ENCODE peak calls at places on chromosome 10, in four cellular contexts. One of them, this sample, is unnamed.

GRCh38 chr10:12684784-12685183 is 316.7 kb downstream of the CCDC3 start:
- DNase-seq in K562: no peak
- DNase-seq in GM12878: no peak
- DNase-seq in H1: no peak
- DNase-seq in this sample: no peak

GRCh38 chr10:77869626-77870420 is 56.7 kb downstream of the DLG5 start:
- DNase-seq in K562: no peak
- DNase-seq in GM12878: no peak
- DNase-seq in H1: no peak
- DNase-seq in this sample: no peak

GRCh38 chr10:95785942-95786669 is 30.1 kb downstream of the ENTPD1 start:
- DNase-seq in K562: no peak
- DNase-seq in GM12878: peak
- DNase-seq in H1: no peak
- DNase-seq in this sample: no peak

GRCh38 chr10:3429651-3430050 is 257.1 kb upstream of the PITRM1 start:
- DNase-seq in K562: no peak
- DNase-seq in GM12878: no peak
- DNase-seq in H1: no peak
- DNase-seq in this sample: no peak

GRCh38 chr10:8556321-8556720 is 501.8 kb downstream of the GATA3 start:
- DNase-seq in K562: no peak
- DNase-seq in GM12878: no peak
- DNase-seq in H1: no peak
- DNase-seq in this sample: no peak

GRCh38 chr10:50461834-50462233 is 161.9 kb downstream of the SGMS1 start:
- DNase-seq in K562: no peak
- DNase-seq in GM12878: no peak
- DNase-seq in H1: no peak
- DNase-seq in this sample: no peak

GRCh38 chr10:24900888-24901685 is 51.3 kb downstream of the PRTFDC1 start:
- DNase-seq in K562: no peak
- DNase-seq in GM12878: peak
- DNase-seq in H1: no peak
- DNase-seq in this sample: no peak

GRCh38 chr10:125102216-125102615 is 58.1 kb downstream of the CTBP2 start:
- DNase-seq in K562: no peak
- DNase-seq in GM12878: no peak
- DNase-seq in H1: no peak
- DNase-seq in this sample: no peak

GRCh38 chr10:84743483-84743882 is 415.1 kb downstream of the CCSER2 start:
- DNase-seq in K562: no peak
- DNase-seq in GM12878: no peak
- DNase-seq in H1: no peak
- DNase-seq in this sample: no peak

GRCh38 chr10:16989826-16990293 is 139.8 kb downstream of the CUBN start:
- DNase-seq in K562: no peak
- DNase-seq in GM12878: no peak
- DNase-seq in H1: peak
- DNase-seq in this sample: no peak

GRCh38 chr10:76301950-76302349 is 870.5 kb downstream of the LRMDA start:
- DNase-seq in K562: no peak
- DNase-seq in GM12878: no peak
- DNase-seq in H1: no peak
- DNase-seq in this sample: no peak

GRCh38 chr10:114897593-114897992 is 40.4 kb upstream of the TRUB1 start:
- DNase-seq in K562: no peak
- DNase-seq in GM12878: no peak
- DNase-seq in H1: no peak
- DNase-seq in this sample: no peak

GRCh38 chr10:132554991-132555647 is 17.5 kb downstream of the INPP5A start:
- DNase-seq in K562: peak
- DNase-seq in GM12878: no peak
- DNase-seq in H1: no peak
- DNase-seq in this sample: no peak

GRCh38 chr10:126425051-126425450 is 36.8 kb upstream of the ADAM12 start:
- DNase-seq in K562: no peak
- DNase-seq in GM12878: no peak
- DNase-seq in H1: no peak
- DNase-seq in this sample: no peak

GRCh38 chr10:28202941-28203352 is 99.9 kb downstream of the MPP7 start:
- DNase-seq in K562: no peak
- DNase-seq in GM12878: no peak
- DNase-seq in H1: no peak
- DNase-seq in this sample: no peak

GRCh38 chr10:116111483-116112095 is 161.4 kb downstream of the GFRA1 start:
- DNase-seq in K562: no peak
- DNase-seq in GM12878: no peak
- DNase-seq in H1: no peak
- DNase-seq in this sample: no peak

GRCh38 chr10:114767589-114768393 is 53.8 kb upstream of the FHIP2A start:
- DNase-seq in K562: no peak
- DNase-seq in GM12878: no peak
- DNase-seq in H1: peak
- DNase-seq in this sample: peak

GRCh38 chr10:49091450-49092210 is 23.7 kb downstream of the VSTM4 start:
- DNase-seq in K562: no peak
- DNase-seq in GM12878: no peak
- DNase-seq in H1: no peak
- DNase-seq in this sample: no peak

GRCh38 chr10:21173964-21174669 is 277.0 kb upstream of the NEBL start:
- DNase-seq in K562: peak
- DNase-seq in GM12878: no peak
- DNase-seq in H1: peak
- DNase-seq in this sample: peak

GRCh38 chr10:34816067-34817002 is 1.2 kb upstream of the PARD3 start:
- DNase-seq in K562: no peak
- DNase-seq in GM12878: no peak
- DNase-seq in H1: no peak
- DNase-seq in this sample: peak

GRCh38 chr10:115936926-115937755 is 335.9 kb downstream of the GFRA1 start:
- DNase-seq in K562: no peak
- DNase-seq in GM12878: no peak
- DNase-seq in H1: no peak
- DNase-seq in this sample: no peak

GRCh38 chr10:77756319-77757232 is 119.0 kb upstream of the KCNMA1 start:
- DNase-seq in K562: peak
- DNase-seq in GM12878: no peak
- DNase-seq in H1: peak
- DNase-seq in this sample: peak

GRCh38 chr10:48519731-48520506 is 85.0 kb downstream of the ARHGAP22 start:
- DNase-seq in K562: no peak
- DNase-seq in GM12878: no peak
- DNase-seq in H1: peak
- DNase-seq in this sample: no peak

GRCh38 chr10:26540601-26541000 is 102.5 kb downstream of the APBB1IP start:
- DNase-seq in K562: no peak
- DNase-seq in GM12878: peak
- DNase-seq in H1: no peak
- DNase-seq in this sample: no peak

GRCh38 chr10:33377658-33378025 is 43.2 kb upstream of the NRP1 start:
- DNase-seq in K562: no peak
- DNase-seq in GM12878: no peak
- DNase-seq in H1: no peak
- DNase-seq in this sample: no peak

GRCh38 chr10:13105184-13105583 is 5.2 kb downstream of the OPTN start:
- DNase-seq in K562: no peak
- DNase-seq in GM12878: no peak
- DNase-seq in H1: no peak
- DNase-seq in this sample: no peak

GRCh38 chr10:78065616-78066410 is 32.1 kb downstream of the RPS24 start:
- DNase-seq in K562: no peak
- DNase-seq in GM12878: no peak
- DNase-seq in H1: no peak
- DNase-seq in this sample: no peak

GRCh38 chr10:71756441-71757191 is 16.7 kb downstream of the VSIR start:
- DNase-seq in K562: no peak
- DNase-seq in GM12878: no peak
- DNase-seq in H1: no peak
- DNase-seq in this sample: no peak

GRCh38 chr10:50653142-50653541 is 29.4 kb upstream of the SGMS1 start:
- DNase-seq in K562: peak
- DNase-seq in GM12878: no peak
- DNase-seq in H1: no peak
- DNase-seq in this sample: peak

GRCh38 chr10:30558411-30558810 is 71.1 kb downstream of the LYZL2 start:
- DNase-seq in K562: peak
- DNase-seq in GM12878: no peak
- DNase-seq in H1: no peak
- DNase-seq in this sample: no peak

GRCh38 chr10:90363799-90364483 is 493.9 kb downstream of the HTR7 start:
- DNase-seq in K562: no peak
- DNase-seq in GM12878: no peak
- DNase-seq in H1: no peak
- DNase-seq in this sample: no peak

GRCh38 chr10:103284170-103284569 is 7.2 kb downstream of the INA start:
- DNase-seq in K562: no peak
- DNase-seq in GM12878: no peak
- DNase-seq in H1: no peak
- DNase-seq in this sample: no peak

GRCh38 chr10:116654816-116655215 is 34.1 kb downstream of the PNLIPRP2 start:
- DNase-seq in K562: no peak
- DNase-seq in GM12878: no peak
- DNase-seq in H1: no peak
- DNase-seq in this sample: peak

GRCh38 chr10:123093489-123093888 is 42.3 kb upstream of the HMX3 start:
- DNase-seq in K562: no peak
- DNase-seq in GM12878: no peak
- DNase-seq in H1: no peak
- DNase-seq in this sample: no peak

GRCh38 chr10:8311526-8312070 is 257.1 kb downstream of the GATA3 start:
- DNase-seq in K562: no peak
- DNase-seq in GM12878: no peak
- DNase-seq in H1: no peak
- DNase-seq in this sample: no peak

GRCh38 chr10:118471863-118472262 is 123.6 kb downstream of the PRLHR start:
- DNase-seq in K562: no peak
- DNase-seq in GM12878: no peak
- DNase-seq in H1: no peak
- DNase-seq in this sample: no peak
- TF ChIP-seq NRF1 in K562: no peak
- TF ChIP-seq NRF1 in GM12878: no peak
- TF ChIP-seq NRF1 in H1: no peak
- TF ChIP-seq NRF1 in this sample: no peak

GRCh38 chr10:44878704-44879530 is 32.2 kb upstream of the TMEM72 start:
- DNase-seq in K562: peak
- DNase-seq in GM12878: no peak
- DNase-seq in H1: peak
- DNase-seq in this sample: peak
- TF ChIP-seq NRF1 in K562: peak
- TF ChIP-seq NRF1 in GM12878: peak
- TF ChIP-seq NRF1 in H1: peak
- TF ChIP-seq NRF1 in this sample: peak

GRCh38 chr10:46544989-46545791 is 11.3 kb downstream of the GPRIN2 start:
- DNase-seq in K562: peak
- DNase-seq in GM12878: no peak
- DNase-seq in H1: no peak
- DNase-seq in this sample: peak
- TF ChIP-seq NRF1 in K562: no peak
- TF ChIP-seq NRF1 in GM12878: no peak
- TF ChIP-seq NRF1 in H1: no peak
- TF ChIP-seq NRF1 in this sample: no peak

GRCh38 chr10:102132193-102132562 is 662 bp upstream of the PPRC1 start:
- DNase-seq in K562: no peak
- DNase-seq in GM12878: no peak
- DNase-seq in H1: no peak
- DNase-seq in this sample: no peak
- TF ChIP-seq NRF1 in K562: no peak
- TF ChIP-seq NRF1 in GM12878: no peak
- TF ChIP-seq NRF1 in H1: no peak
- TF ChIP-seq NRF1 in this sample: no peak

GRCh38 chr10:87534173-87534858 is 29.6 kb downstream of the MINPP1 start:
- DNase-seq in K562: no peak
- DNase-seq in GM12878: peak
- DNase-seq in H1: no peak
- DNase-seq in this sample: no peak
- TF ChIP-seq NRF1 in K562: no peak
- TF ChIP-seq NRF1 in GM12878: no peak
- TF ChIP-seq NRF1 in H1: no peak
- TF ChIP-seq NRF1 in this sample: no peak

DNA sequence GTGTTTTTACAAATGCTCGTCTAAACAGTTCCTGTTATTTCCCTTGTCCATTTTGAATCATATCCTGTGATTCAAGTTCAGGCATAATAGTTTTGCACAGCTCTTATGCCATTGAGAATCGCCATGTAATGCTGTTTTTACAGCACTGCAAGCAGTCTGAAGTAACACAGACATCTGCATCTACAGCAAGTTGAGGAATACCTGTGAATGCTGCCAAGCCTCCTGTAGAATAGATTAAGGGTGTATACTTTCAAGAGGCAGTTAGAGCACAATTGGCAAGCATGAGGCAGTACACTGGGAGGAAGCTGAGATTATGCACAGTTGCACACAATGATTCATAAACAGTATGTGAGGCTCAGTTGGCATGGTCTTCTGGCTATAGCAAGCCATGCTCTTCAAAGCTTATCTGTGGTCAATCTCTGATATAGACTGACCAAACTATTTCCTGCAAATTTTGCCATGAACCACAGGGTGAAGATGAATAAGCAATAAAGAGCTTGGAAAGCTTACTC is 121.9 kb upstream of the AKR1E2 start:
- DNase-seq in K562: no peak
- DNase-seq in GM12878: no peak
- DNase-seq in H1: no peak
- DNase-seq in this sample: no peak
- TF ChIP-seq NRF1 in K562: no peak
- TF ChIP-seq NRF1 in GM12878: no peak
- TF ChIP-seq NRF1 in H1: no peak
- TF ChIP-seq NRF1 in this sample: no peak